ENCODE peak calls at places on chromosomes 2 and 18, in nine cellular contexts. One of them, this sample, is unnamed.
A peak's percentile ranks its signal among the peaks of the same experiment; 100 is the strongest.

GRCh38 chr2:144943986-144944385 is 424.1 kb upstream of the ZEB2 start:
- DNase-seq in prostate gland: no peak
- DNase-seq in GM13976: no peak
- DNase-seq in dorsolateral prefrontal cortex: no peak
- DNase-seq in Panc1: no peak
- DNase-seq in CD8-positive, alpha-beta T cell: no peak
- DNase-seq in WTC11: no peak
- DNase-seq in Peyer's patch: no peak
- DNase-seq in astrocyte of the spinal cord: peak; percentile 59
- DNase-seq in this sample: no peak

GRCh38 chr2:17813742-17814458 is 2.4 kb upstream of the MSGN1 start:
- DNase-seq in prostate gland: no peak
- DNase-seq in GM13976: peak; percentile 67
- DNase-seq in dorsolateral prefrontal cortex: peak; percentile 30
- DNase-seq in Panc1: no peak
- DNase-seq in CD8-positive, alpha-beta T cell: no peak
- DNase-seq in WTC11: no peak
- DNase-seq in Peyer's patch: peak; percentile 59
- DNase-seq in astrocyte of the spinal cord: peak; percentile 22
- DNase-seq in this sample: peak; percentile 10

GRCh38 chr2:170891893-170892292 is 37.2 kb upstream of the GORASP2 start:
- DNase-seq in prostate gland: no peak
- DNase-seq in GM13976: no peak
- DNase-seq in dorsolateral prefrontal cortex: no peak
- DNase-seq in Panc1: no peak
- DNase-seq in CD8-positive, alpha-beta T cell: no peak
- DNase-seq in WTC11: no peak
- DNase-seq in Peyer's patch: no peak
- DNase-seq in astrocyte of the spinal cord: no peak
- DNase-seq in this sample: no peak

GRCh38 chr2:12498703-12499102 is 218.0 kb upstream of the TRIB2 start:
- DNase-seq in prostate gland: no peak
- DNase-seq in GM13976: no peak
- DNase-seq in dorsolateral prefrontal cortex: no peak
- DNase-seq in Panc1: no peak
- DNase-seq in CD8-positive, alpha-beta T cell: no peak
- DNase-seq in WTC11: no peak
- DNase-seq in Peyer's patch: no peak
- DNase-seq in astrocyte of the spinal cord: no peak
- DNase-seq in this sample: no peak

GRCh38 chr2:73243884-73244570 is 9.9 kb downstream of the CCT7 start:
- DNase-seq in prostate gland: peak; percentile 52
- DNase-seq in GM13976: no peak
- DNase-seq in dorsolateral prefrontal cortex: no peak
- DNase-seq in Panc1: no peak
- DNase-seq in CD8-positive, alpha-beta T cell: no peak
- DNase-seq in WTC11: no peak
- DNase-seq in Peyer's patch: no peak
- DNase-seq in astrocyte of the spinal cord: peak; percentile 65
- DNase-seq in this sample: peak; percentile 53

GRCh38 chr2:122750095-122750494 is 994.6 kb downstream of the TSN start:
- DNase-seq in prostate gland: no peak
- DNase-seq in GM13976: no peak
- DNase-seq in dorsolateral prefrontal cortex: no peak
- DNase-seq in Panc1: no peak
- DNase-seq in CD8-positive, alpha-beta T cell: no peak
- DNase-seq in WTC11: no peak
- DNase-seq in Peyer's patch: no peak
- DNase-seq in astrocyte of the spinal cord: no peak
- DNase-seq in this sample: no peak

GRCh38 chr2:13201924-13202323 is 485.2 kb downstream of the TRIB2 start:
- DNase-seq in prostate gland: no peak
- DNase-seq in GM13976: no peak
- DNase-seq in dorsolateral prefrontal cortex: no peak
- DNase-seq in Panc1: no peak
- DNase-seq in CD8-positive, alpha-beta T cell: no peak
- DNase-seq in WTC11: no peak
- DNase-seq in Peyer's patch: no peak
- DNase-seq in astrocyte of the spinal cord: peak; percentile 7
- DNase-seq in this sample: no peak

GRCh38 chr2:162422894-162423293 is 79.0 kb downstream of the GCA start:
- DNase-seq in prostate gland: no peak
- DNase-seq in GM13976: no peak
- DNase-seq in dorsolateral prefrontal cortex: no peak
- DNase-seq in Panc1: no peak
- DNase-seq in CD8-positive, alpha-beta T cell: no peak
- DNase-seq in WTC11: no peak
- DNase-seq in Peyer's patch: no peak
- DNase-seq in astrocyte of the spinal cord: no peak
- DNase-seq in this sample: no peak

GRCh38 chr2:163469561-163469962 is 266.2 kb downstream of the FIGN start:
- DNase-seq in prostate gland: no peak
- DNase-seq in GM13976: no peak
- DNase-seq in dorsolateral prefrontal cortex: no peak
- DNase-seq in Panc1: no peak
- DNase-seq in CD8-positive, alpha-beta T cell: no peak
- DNase-seq in WTC11: no peak
- DNase-seq in Peyer's patch: no peak
- DNase-seq in astrocyte of the spinal cord: peak; percentile 48
- DNase-seq in this sample: no peak

GRCh38 chr2:213934560-213934959 is 476.3 kb upstream of the VWC2L start:
- DNase-seq in prostate gland: no peak
- DNase-seq in GM13976: peak; percentile 47
- DNase-seq in dorsolateral prefrontal cortex: no peak
- DNase-seq in Panc1: no peak
- DNase-seq in CD8-positive, alpha-beta T cell: no peak
- DNase-seq in WTC11: no peak
- DNase-seq in Peyer's patch: no peak
- DNase-seq in astrocyte of the spinal cord: peak; percentile 12
- DNase-seq in this sample: no peak

GRCh38 chr2:117169036-117169765 is 645.3 kb upstream of the DDX18 start:
- DNase-seq in prostate gland: no peak
- DNase-seq in GM13976: no peak
- DNase-seq in dorsolateral prefrontal cortex: no peak
- DNase-seq in Panc1: no peak
- DNase-seq in CD8-positive, alpha-beta T cell: no peak
- DNase-seq in WTC11: no peak
- DNase-seq in Peyer's patch: no peak
- DNase-seq in astrocyte of the spinal cord: no peak
- DNase-seq in this sample: no peak

GRCh38 chr2:85852979-85853498 is 35.8 kb downstream of the ST3GAL5 start:
- DNase-seq in prostate gland: no peak
- DNase-seq in GM13976: no peak
- DNase-seq in dorsolateral prefrontal cortex: peak; percentile 31
- DNase-seq in Panc1: no peak
- DNase-seq in CD8-positive, alpha-beta T cell: peak; percentile 91
- DNase-seq in WTC11: no peak
- DNase-seq in Peyer's patch: peak; percentile 87
- DNase-seq in astrocyte of the spinal cord: no peak
- DNase-seq in this sample: no peak

DNA sequence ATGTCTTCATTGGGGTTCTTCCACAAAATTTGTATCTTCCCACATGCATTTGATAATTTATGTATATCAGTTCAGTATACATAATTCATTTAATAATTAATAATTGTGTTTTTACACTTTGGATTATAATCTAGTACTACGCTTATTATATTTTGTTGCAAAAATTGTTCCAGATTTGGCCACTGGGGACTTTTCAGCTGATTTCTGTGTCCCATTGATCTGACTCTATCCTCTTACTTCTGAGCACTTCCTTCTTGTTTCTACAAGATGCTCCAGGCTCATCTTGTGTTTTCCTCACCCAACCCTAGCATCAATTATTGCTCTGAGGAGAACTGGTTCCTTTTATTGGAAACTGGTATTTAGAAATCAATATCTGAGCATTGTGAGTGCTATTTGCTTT is 215.3 kb upstream of the CDH19 start:
- DNase-seq in prostate gland: no peak
- DNase-seq in GM13976: no peak
- DNase-seq in dorsolateral prefrontal cortex: no peak
- DNase-seq in Panc1: no peak
- DNase-seq in CD8-positive, alpha-beta T cell: no peak
- DNase-seq in WTC11: no peak
- DNase-seq in Peyer's patch: no peak
- DNase-seq in astrocyte of the spinal cord: no peak
- DNase-seq in this sample: no peak
- TF ChIP-seq CTCF in prostate gland: no peak
- TF ChIP-seq CTCF in GM13976: no peak
- TF ChIP-seq CTCF in dorsolateral prefrontal cortex: no peak
- TF ChIP-seq CTCF in Panc1: no peak
- TF ChIP-seq CTCF in CD8-positive, alpha-beta T cell: no peak
- TF ChIP-seq CTCF in WTC11: peak; percentile 18
- TF ChIP-seq CTCF in Peyer's patch: no peak
- TF ChIP-seq CTCF in astrocyte of the spinal cord: peak; percentile 17
- TF ChIP-seq CTCF in this sample: peak; percentile 53

DNA sequence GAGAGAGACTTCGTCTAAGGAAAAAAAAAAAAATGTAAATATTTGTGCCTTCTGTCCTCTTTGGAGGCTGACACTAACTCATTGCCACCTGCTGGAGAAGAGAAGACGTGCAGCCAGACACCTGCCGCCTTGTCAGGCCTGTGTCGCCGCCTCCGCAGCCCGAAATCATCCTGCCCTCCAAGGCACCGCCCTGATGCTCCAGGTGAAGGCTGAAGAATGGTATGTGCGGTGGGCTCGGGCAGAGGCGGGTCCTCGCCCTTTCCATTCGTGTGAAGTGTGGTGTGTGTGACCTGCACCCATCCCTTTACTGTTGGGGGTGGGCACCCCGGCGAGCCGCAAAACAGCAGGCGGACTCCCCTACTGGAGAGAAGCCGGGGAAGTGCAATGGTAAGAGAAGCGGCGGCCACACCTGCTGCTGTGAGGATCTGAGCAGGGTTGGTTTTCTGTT is 60.4 kb downstream of the FAM161A start:
- DNase-seq in prostate gland: peak; percentile 49
- DNase-seq in GM13976: peak; percentile 82
- DNase-seq in dorsolateral prefrontal cortex: peak; percentile 46
- DNase-seq in Panc1: peak; percentile 43
- DNase-seq in CD8-positive, alpha-beta T cell: peak; percentile 81
- DNase-seq in WTC11: peak; percentile 89
- DNase-seq in Peyer's patch: peak; percentile 74
- DNase-seq in astrocyte of the spinal cord: peak; percentile 44
- DNase-seq in this sample: peak; percentile 96
- TF ChIP-seq CTCF in prostate gland: peak; percentile 61
- TF ChIP-seq CTCF in GM13976: peak; percentile 65
- TF ChIP-seq CTCF in dorsolateral prefrontal cortex: peak; percentile 54
- TF ChIP-seq CTCF in Panc1: peak; percentile 89
- TF ChIP-seq CTCF in CD8-positive, alpha-beta T cell: peak; percentile 53
- TF ChIP-seq CTCF in WTC11: peak; percentile 66
- TF ChIP-seq CTCF in Peyer's patch: peak; percentile 68
- TF ChIP-seq CTCF in astrocyte of the spinal cord: peak; percentile 73
- TF ChIP-seq CTCF in this sample: peak; percentile 87

GRCh38 chr18:65227970-65228369 is 522.8 kb upstream of the CDH7 start:
- DNase-seq in prostate gland: no peak
- DNase-seq in GM13976: no peak
- DNase-seq in dorsolateral prefrontal cortex: no peak
- DNase-seq in Panc1: no peak
- DNase-seq in CD8-positive, alpha-beta T cell: no peak
- DNase-seq in WTC11: no peak
- DNase-seq in Peyer's patch: no peak
- DNase-seq in astrocyte of the spinal cord: no peak
- DNase-seq in this sample: peak; percentile 49
- TF ChIP-seq CTCF in prostate gland: no peak
- TF ChIP-seq CTCF in GM13976: no peak
- TF ChIP-seq CTCF in dorsolateral prefrontal cortex: no peak
- TF ChIP-seq CTCF in Panc1: no peak
- TF ChIP-seq CTCF in CD8-positive, alpha-beta T cell: no peak
- TF ChIP-seq CTCF in WTC11: no peak
- TF ChIP-seq CTCF in Peyer's patch: no peak
- TF ChIP-seq CTCF in astrocyte of the spinal cord: no peak
- TF ChIP-seq CTCF in this sample: peak; percentile 70

GRCh38 chr2:174544156-174544555 is 53.4 kb downstream of the WIPF1 start:
- DNase-seq in prostate gland: no peak
- DNase-seq in GM13976: no peak
- DNase-seq in dorsolateral prefrontal cortex: no peak
- DNase-seq in Panc1: no peak
- DNase-seq in CD8-positive, alpha-beta T cell: no peak
- DNase-seq in WTC11: no peak
- DNase-seq in Peyer's patch: no peak
- DNase-seq in astrocyte of the spinal cord: no peak
- DNase-seq in this sample: no peak

GRCh38 chr2:174544802-174545201 is 52.8 kb downstream of the WIPF1 start:
- DNase-seq in prostate gland: no peak
- DNase-seq in GM13976: no peak
- DNase-seq in dorsolateral prefrontal cortex: no peak
- DNase-seq in Panc1: no peak
- DNase-seq in CD8-positive, alpha-beta T cell: no peak
- DNase-seq in WTC11: no peak
- DNase-seq in Peyer's patch: no peak
- DNase-seq in astrocyte of the spinal cord: no peak
- DNase-seq in this sample: no peak

GRCh38 chr2:174551697-174552096 is 45.9 kb downstream of the WIPF1 start:
- DNase-seq in prostate gland: no peak
- DNase-seq in GM13976: no peak
- DNase-seq in dorsolateral prefrontal cortex: no peak
- DNase-seq in Panc1: no peak
- DNase-seq in CD8-positive, alpha-beta T cell: no peak
- DNase-seq in WTC11: no peak
- DNase-seq in Peyer's patch: no peak
- DNase-seq in astrocyte of the spinal cord: no peak
- DNase-seq in this sample: no peak

GRCh38 chr2:174545240-174545639 is 52.4 kb downstream of the WIPF1 start:
- DNase-seq in prostate gland: no peak
- DNase-seq in GM13976: no peak
- DNase-seq in dorsolateral prefrontal cortex: no peak
- DNase-seq in Panc1: no peak
- DNase-seq in CD8-positive, alpha-beta T cell: no peak
- DNase-seq in WTC11: no peak
- DNase-seq in Peyer's patch: no peak
- DNase-seq in astrocyte of the spinal cord: no peak
- DNase-seq in this sample: no peak

DNA sequence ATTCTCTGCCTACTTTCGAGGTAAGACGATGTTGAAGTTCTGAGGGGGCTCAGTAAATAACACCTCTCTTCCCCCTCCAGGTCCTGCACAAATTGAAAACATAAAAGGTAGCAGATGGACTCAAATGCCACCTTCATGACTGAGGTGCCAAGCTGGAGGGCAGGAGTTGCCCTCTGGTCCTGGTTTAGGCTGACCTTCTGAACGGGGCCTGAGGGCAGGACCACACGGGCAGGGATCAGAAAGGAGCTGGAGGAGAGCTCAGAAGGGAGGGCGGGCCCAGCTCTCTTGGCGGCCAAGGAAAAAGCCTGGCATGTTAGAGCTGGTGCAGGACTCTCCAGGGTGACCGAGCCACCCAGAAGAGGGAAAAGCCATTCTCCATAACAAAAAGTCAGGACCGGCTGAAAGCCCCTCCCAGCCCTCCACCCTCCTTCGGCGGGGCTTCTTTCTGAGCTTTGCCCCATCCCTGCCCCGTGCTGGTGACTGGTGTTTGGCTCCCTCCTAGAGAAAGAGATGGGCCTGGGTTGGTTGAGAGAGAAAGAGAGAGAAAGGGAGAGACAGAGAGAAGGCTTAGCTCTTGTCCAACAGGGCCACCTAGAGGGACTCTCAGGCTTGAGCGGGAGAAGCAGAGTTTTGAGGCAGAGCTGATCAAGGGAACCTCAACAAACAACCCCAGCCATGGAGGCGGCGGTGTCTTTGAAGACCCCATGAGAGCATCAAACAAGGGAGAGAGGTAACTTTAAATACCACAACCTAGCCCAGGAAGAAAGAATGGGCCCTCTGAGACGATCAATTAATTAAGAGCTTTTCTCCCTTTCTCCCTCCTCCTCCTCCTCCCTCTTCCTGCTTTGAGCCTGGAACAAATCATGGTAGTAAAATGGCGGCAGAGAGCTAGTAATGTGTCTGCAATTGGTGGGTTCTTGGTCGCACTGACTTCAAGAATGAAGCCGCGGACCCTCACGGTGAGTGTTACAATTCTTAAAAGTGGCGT is 50.8 kb downstream of the WIPF1 start:
- DNase-seq in prostate gland: no peak
- DNase-seq in GM13976: peak; percentile 61
- DNase-seq in dorsolateral prefrontal cortex: peak; percentile 15
- DNase-seq in Panc1: no peak
- DNase-seq in CD8-positive, alpha-beta T cell: peak; percentile 55
- DNase-seq in WTC11: peak; percentile 64
- DNase-seq in Peyer's patch: no peak
- DNase-seq in astrocyte of the spinal cord: peak; percentile 19
- DNase-seq in this sample: peak; percentile 88
- TF ChIP-seq CTCF in prostate gland: no peak
- TF ChIP-seq CTCF in GM13976: peak; percentile 43
- TF ChIP-seq CTCF in dorsolateral prefrontal cortex: peak; percentile 57
- TF ChIP-seq CTCF in Panc1: peak; percentile 68
- TF ChIP-seq CTCF in CD8-positive, alpha-beta T cell: no peak
- TF ChIP-seq CTCF in WTC11: no peak
- TF ChIP-seq CTCF in Peyer's patch: peak; percentile 26
- TF ChIP-seq CTCF in astrocyte of the spinal cord: peak; percentile 61
- TF ChIP-seq CTCF in this sample: peak; percentile 75

This sample was measured in endodermal cell.